ENCODE peak calls at places on chromosomes 1 and 21, in ten cellular contexts. One of them, this sample, is unnamed.

GRCh38 chr1:97089223-97089622 is 367.6 kb downstream of the PTBP2 start:
- DNase-seq in HFF-Myc: no peak
- DNase-seq in RWPE2: no peak
- DNase-seq in GM12865: peak
- DNase-seq in cardiac fibroblast: no peak
- DNase-seq in mucosa of descending colon: no peak
- DNase-seq in suprapubic skin: no peak
- DNase-seq in fibroblast of pulmonary artery: no peak
- DNase-seq in AG04450: no peak
- DNase-seq in PC-3: no peak
- DNase-seq in this sample: no peak

GRCh38 chr1:92990828-92991227 is 29.6 kb upstream of the DIPK1A start:
- DNase-seq in HFF-Myc: no peak
- DNase-seq in RWPE2: no peak
- DNase-seq in GM12865: peak
- DNase-seq in cardiac fibroblast: no peak
- DNase-seq in mucosa of descending colon: no peak
- DNase-seq in suprapubic skin: no peak
- DNase-seq in fibroblast of pulmonary artery: no peak
- DNase-seq in AG04450: no peak
- DNase-seq in PC-3: no peak
- DNase-seq in this sample: no peak

GRCh38 chr1:213507472-213508223 is 456.6 kb downstream of the RPS6KC1 start:
- DNase-seq in HFF-Myc: no peak
- DNase-seq in RWPE2: no peak
- DNase-seq in GM12865: no peak
- DNase-seq in cardiac fibroblast: no peak
- DNase-seq in mucosa of descending colon: no peak
- DNase-seq in suprapubic skin: no peak
- DNase-seq in fibroblast of pulmonary artery: no peak
- DNase-seq in AG04450: no peak
- DNase-seq in PC-3: no peak
- DNase-seq in this sample: no peak

GRCh38 chr21:45388611-45389296 is 16.2 kb upstream of the COL18A1 start:
- DNase-seq in HFF-Myc: no peak
- DNase-seq in RWPE2: peak
- DNase-seq in GM12865: no peak
- DNase-seq in cardiac fibroblast: no peak
- DNase-seq in mucosa of descending colon: peak
- DNase-seq in suprapubic skin: peak
- DNase-seq in fibroblast of pulmonary artery: no peak
- DNase-seq in AG04450: no peak
- DNase-seq in PC-3: no peak
- DNase-seq in this sample: no peak

GRCh38 chr1:156384007-156384406 is 15.0 kb downstream of the RHBG start:
- DNase-seq in HFF-Myc: no peak
- DNase-seq in RWPE2: no peak
- DNase-seq in GM12865: no peak
- DNase-seq in cardiac fibroblast: no peak
- DNase-seq in mucosa of descending colon: no peak
- DNase-seq in suprapubic skin: no peak
- DNase-seq in fibroblast of pulmonary artery: no peak
- DNase-seq in AG04450: no peak
- DNase-seq in PC-3: no peak
- DNase-seq in this sample: no peak

GRCh38 chr1:5507340-5507739 is 484.9 kb downstream of the NPHP4 start:
- DNase-seq in HFF-Myc: no peak
- DNase-seq in RWPE2: no peak
- DNase-seq in GM12865: no peak
- DNase-seq in cardiac fibroblast: no peak
- DNase-seq in mucosa of descending colon: no peak
- DNase-seq in suprapubic skin: no peak
- DNase-seq in fibroblast of pulmonary artery: no peak
- DNase-seq in AG04450: no peak
- DNase-seq in PC-3: no peak
- DNase-seq in this sample: no peak

GRCh38 chr21:15028186-15028585 is 36.6 kb downstream of the NRIP1 start:
- DNase-seq in HFF-Myc: no peak
- DNase-seq in RWPE2: no peak
- DNase-seq in GM12865: no peak
- DNase-seq in cardiac fibroblast: no peak
- DNase-seq in mucosa of descending colon: no peak
- DNase-seq in suprapubic skin: no peak
- DNase-seq in fibroblast of pulmonary artery: no peak
- DNase-seq in AG04450: no peak
- DNase-seq in PC-3: no peak
- DNase-seq in this sample: no peak

GRCh38 chr1:39094685-39095084 is 68.5 kb downstream of the NDUFS5 start:
- DNase-seq in HFF-Myc: no peak
- DNase-seq in RWPE2: no peak
- DNase-seq in GM12865: no peak
- DNase-seq in cardiac fibroblast: no peak
- DNase-seq in mucosa of descending colon: no peak
- DNase-seq in suprapubic skin: no peak
- DNase-seq in fibroblast of pulmonary artery: no peak
- DNase-seq in AG04450: no peak
- DNase-seq in PC-3: peak
- DNase-seq in this sample: no peak

GRCh38 chr1:74771913-74772515 is 39.1 kb downstream of the TYW3 start:
- DNase-seq in HFF-Myc: peak
- DNase-seq in RWPE2: no peak
- DNase-seq in GM12865: peak
- DNase-seq in cardiac fibroblast: peak
- DNase-seq in mucosa of descending colon: no peak
- DNase-seq in suprapubic skin: no peak
- DNase-seq in fibroblast of pulmonary artery: peak
- DNase-seq in AG04450: peak
- DNase-seq in PC-3: peak
- DNase-seq in this sample: peak

GRCh38 chr1:108107658-108108057 is 92.5 kb downstream of the SLC25A24 start:
- DNase-seq in HFF-Myc: peak
- DNase-seq in RWPE2: no peak
- DNase-seq in GM12865: no peak
- DNase-seq in cardiac fibroblast: no peak
- DNase-seq in mucosa of descending colon: no peak
- DNase-seq in suprapubic skin: no peak
- DNase-seq in fibroblast of pulmonary artery: peak
- DNase-seq in AG04450: no peak
- DNase-seq in PC-3: peak
- DNase-seq in this sample: peak

GRCh38 chr1:28329395-28330153 is 734 bp downstream of the MED18 start:
- DNase-seq in HFF-Myc: no peak
- DNase-seq in RWPE2: no peak
- DNase-seq in GM12865: peak
- DNase-seq in cardiac fibroblast: peak
- DNase-seq in mucosa of descending colon: peak
- DNase-seq in suprapubic skin: peak
- DNase-seq in fibroblast of pulmonary artery: peak
- DNase-seq in AG04450: no peak
- DNase-seq in PC-3: peak
- DNase-seq in this sample: no peak

GRCh38 chr1:244210884-244211558 is 159.9 kb downstream of the ZBTB18 start:
- DNase-seq in HFF-Myc: no peak
- DNase-seq in RWPE2: no peak
- DNase-seq in GM12865: no peak
- DNase-seq in cardiac fibroblast: peak
- DNase-seq in mucosa of descending colon: no peak
- DNase-seq in suprapubic skin: no peak
- DNase-seq in fibroblast of pulmonary artery: no peak
- DNase-seq in AG04450: no peak
- DNase-seq in PC-3: peak
- DNase-seq in this sample: peak

DNA sequence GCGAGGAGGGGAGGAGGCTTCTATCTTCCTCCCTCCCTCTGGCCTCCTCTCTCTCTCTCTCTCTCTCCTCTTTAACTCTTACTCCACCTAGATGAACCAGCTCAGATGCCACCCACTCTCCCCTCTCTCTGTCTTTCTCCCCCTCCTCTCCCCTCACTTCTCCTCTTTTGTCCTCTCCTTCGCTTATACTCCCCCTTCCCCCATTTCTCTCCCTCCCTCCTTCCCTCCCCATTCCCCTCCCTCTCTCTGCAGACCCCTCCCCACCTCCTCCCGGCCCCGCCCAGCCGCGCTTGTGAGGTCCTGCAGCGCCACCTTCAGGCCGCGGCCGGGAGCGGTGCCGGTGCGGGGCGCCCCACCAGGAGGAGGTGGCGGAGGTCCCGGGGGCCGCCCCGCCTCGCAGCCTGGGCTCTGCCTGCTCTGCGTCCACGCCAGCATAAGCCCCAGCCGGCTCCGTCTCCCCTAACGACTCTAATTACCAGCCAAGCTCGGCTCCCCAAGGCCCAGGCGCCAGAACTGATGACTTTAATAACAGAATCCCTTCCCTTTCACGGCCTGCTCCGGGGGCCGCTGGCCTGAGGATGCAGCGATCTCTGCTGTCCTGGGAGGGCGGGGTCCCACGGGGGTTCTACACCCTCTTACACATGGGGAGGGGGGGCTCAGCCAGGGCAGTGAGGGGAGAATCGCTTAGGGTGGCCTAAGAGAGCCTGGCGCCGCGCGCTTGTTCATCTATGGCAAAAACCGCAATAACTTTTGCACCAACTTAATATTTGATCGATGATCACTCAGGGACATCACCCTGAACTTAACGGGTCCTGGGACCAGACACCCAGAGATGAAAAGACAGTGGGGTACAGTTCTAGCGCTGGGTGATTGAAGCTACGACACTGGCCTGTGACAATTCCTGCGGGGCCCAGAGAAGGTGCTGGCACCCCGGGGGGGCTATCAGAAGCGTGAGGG is 637.3 kb downstream of the MATN1 start:
- DNase-seq in HFF-Myc: no peak
- DNase-seq in RWPE2: no peak
- DNase-seq in GM12865: peak
- DNase-seq in cardiac fibroblast: peak
- DNase-seq in mucosa of descending colon: no peak
- DNase-seq in suprapubic skin: no peak
- DNase-seq in fibroblast of pulmonary artery: peak
- DNase-seq in AG04450: no peak
- DNase-seq in PC-3: peak
- DNase-seq in this sample: no peak
- TF ChIP-seq CTCF in HFF-Myc: peak
- TF ChIP-seq CTCF in RWPE2: peak
- TF ChIP-seq CTCF in GM12865: peak
- TF ChIP-seq CTCF in cardiac fibroblast: no peak
- TF ChIP-seq CTCF in mucosa of descending colon: peak
- TF ChIP-seq CTCF in suprapubic skin: peak
- TF ChIP-seq CTCF in fibroblast of pulmonary artery: no peak
- TF ChIP-seq CTCF in AG04450: peak
- TF ChIP-seq CTCF in PC-3: peak
- TF ChIP-seq CTCF in this sample: peak

DNA sequence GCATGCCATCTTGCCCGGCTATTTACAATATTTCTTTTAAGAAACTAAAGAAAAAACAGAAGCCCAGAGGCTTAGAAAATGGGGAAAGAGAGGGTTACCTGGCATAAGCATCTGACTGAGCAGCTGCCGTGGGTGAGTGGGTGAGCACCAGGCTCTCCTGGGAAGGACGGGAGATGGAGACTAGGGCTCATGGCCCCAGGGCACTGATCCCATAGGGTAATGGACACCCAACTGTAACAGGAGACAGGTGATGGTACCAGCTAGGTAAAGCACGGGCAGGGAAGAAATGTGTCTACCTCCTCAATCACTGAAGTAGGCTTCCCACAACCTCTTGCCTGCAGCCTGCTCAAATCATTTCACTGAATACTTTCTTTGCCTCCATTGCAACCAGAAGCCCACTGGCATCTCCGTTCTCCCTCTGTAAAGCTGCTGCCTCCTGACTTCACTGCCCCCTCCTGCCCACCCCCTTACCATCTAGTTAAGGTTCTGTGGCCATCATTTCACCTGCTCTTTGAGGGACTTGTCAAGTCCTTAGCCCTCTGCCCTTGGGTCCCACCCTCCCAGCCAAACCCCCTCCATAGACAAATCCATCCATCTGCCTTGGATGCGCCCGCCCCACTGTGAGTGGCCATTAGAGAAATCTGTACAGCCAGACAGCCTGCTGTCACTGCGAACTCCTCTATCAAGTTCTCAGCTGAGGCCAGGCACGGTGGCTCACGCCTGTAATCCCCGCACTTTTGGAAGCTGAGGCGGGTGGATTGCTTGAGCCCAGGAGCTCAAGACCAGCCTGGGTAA is 6.2 kb downstream of the TMEM125 start:
- DNase-seq in HFF-Myc: no peak
- DNase-seq in RWPE2: peak
- DNase-seq in GM12865: no peak
- DNase-seq in cardiac fibroblast: no peak
- DNase-seq in mucosa of descending colon: peak
- DNase-seq in suprapubic skin: peak
- DNase-seq in fibroblast of pulmonary artery: no peak
- DNase-seq in AG04450: no peak
- DNase-seq in PC-3: no peak
- DNase-seq in this sample: no peak
- H3K4me3 ChIP-seq in HFF-Myc: no peak
- H3K4me3 ChIP-seq in RWPE2: no peak
- H3K4me3 ChIP-seq in GM12865: no peak
- H3K4me3 ChIP-seq in cardiac fibroblast: no peak
- H3K4me3 ChIP-seq in mucosa of descending colon: no peak
- H3K4me3 ChIP-seq in suprapubic skin: no peak
- H3K4me3 ChIP-seq in fibroblast of pulmonary artery: no peak
- H3K4me3 ChIP-seq in AG04450: no peak
- H3K4me3 ChIP-seq in PC-3: no peak
- H3K4me3 ChIP-seq in this sample: no peak

GRCh38 chr1:206606867-206607266 is 5.4 kb downstream of the EIF2D start:
- DNase-seq in HFF-Myc: peak
- DNase-seq in RWPE2: no peak
- DNase-seq in GM12865: peak
- DNase-seq in cardiac fibroblast: peak
- DNase-seq in mucosa of descending colon: no peak
- DNase-seq in suprapubic skin: no peak
- DNase-seq in fibroblast of pulmonary artery: peak
- DNase-seq in AG04450: no peak
- DNase-seq in PC-3: peak
- DNase-seq in this sample: peak
- TF ChIP-seq CTCF in HFF-Myc: peak
- TF ChIP-seq CTCF in RWPE2: peak
- TF ChIP-seq CTCF in GM12865: peak
- TF ChIP-seq CTCF in cardiac fibroblast: peak
- TF ChIP-seq CTCF in mucosa of descending colon: no peak
- TF ChIP-seq CTCF in suprapubic skin: no peak
- TF ChIP-seq CTCF in fibroblast of pulmonary artery: peak
- TF ChIP-seq CTCF in AG04450: peak
- TF ChIP-seq CTCF in PC-3: peak
- TF ChIP-seq CTCF in this sample: peak

DNA sequence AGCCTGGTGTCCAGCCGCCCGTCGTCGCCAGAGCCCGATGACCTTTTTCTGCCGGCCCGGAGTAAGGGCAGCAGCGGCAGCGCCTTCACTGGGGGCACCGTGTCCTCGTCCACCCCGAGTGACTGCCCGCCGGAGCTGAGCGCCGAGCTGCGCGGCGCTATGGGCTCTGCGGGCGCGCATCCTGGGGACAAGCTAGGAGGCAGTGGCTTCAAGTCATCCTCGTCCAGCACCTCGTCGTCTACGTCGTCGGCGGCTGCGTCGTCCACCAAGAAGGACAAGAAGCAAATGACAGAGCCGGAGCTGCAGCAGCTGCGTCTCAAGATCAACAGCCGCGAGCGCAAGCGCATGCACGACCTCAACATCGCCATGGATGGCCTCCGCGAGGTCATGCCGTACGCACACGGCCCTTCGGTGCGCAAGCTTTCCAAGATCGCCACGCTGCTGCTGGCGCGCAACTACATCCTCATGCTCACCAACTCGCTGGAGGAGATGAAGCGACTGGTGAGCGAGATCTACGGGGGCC is 1.2 kb downstream of the OLIG2 start:
- DNase-seq in HFF-Myc: no peak
- DNase-seq in RWPE2: no peak
- DNase-seq in GM12865: no peak
- DNase-seq in cardiac fibroblast: peak
- DNase-seq in mucosa of descending colon: no peak
- DNase-seq in suprapubic skin: no peak
- DNase-seq in fibroblast of pulmonary artery: no peak
- DNase-seq in AG04450: no peak
- DNase-seq in PC-3: no peak
- DNase-seq in this sample: no peak
- H3K4me3 ChIP-seq in HFF-Myc: no peak
- H3K4me3 ChIP-seq in RWPE2: no peak
- H3K4me3 ChIP-seq in GM12865: no peak
- H3K4me3 ChIP-seq in cardiac fibroblast: no peak
- H3K4me3 ChIP-seq in mucosa of descending colon: no peak
- H3K4me3 ChIP-seq in suprapubic skin: no peak
- H3K4me3 ChIP-seq in fibroblast of pulmonary artery: no peak
- H3K4me3 ChIP-seq in AG04450: no peak
- H3K4me3 ChIP-seq in PC-3: no peak
- H3K4me3 ChIP-seq in this sample: no peak

This sample was measured in epithelial cell of esophagus.